ENCODE peak calls at places on chromosome 17, in ten cellular contexts. One of them, this sample, is unnamed.

GRCh38 chr17:17191346-17191792 is 14.8 kb downstream of the PLD6 start:
- DNase-seq in lower leg skin: no peak
- DNase-seq in cardiac muscle cell: peak; percentile 60
- DNase-seq in MM.1S: no peak
- DNase-seq in HFF-Myc: peak; percentile 42
- DNase-seq in dorsolateral prefrontal cortex: no peak
- DNase-seq in heart right ventricle: peak; percentile 62
- DNase-seq in Peyer's patch: no peak
- DNase-seq in heart left ventricle: peak; percentile 49
- DNase-seq in GM12865: no peak
- DNase-seq in this sample: peak; percentile 44

GRCh38 chr17:37770631-37771518 is 26.0 kb upstream of the HNF1B start:
- DNase-seq in heart right ventricle: peak; percentile 10
- DNase-seq in MM.1S: peak; percentile 37
- DNase-seq in Peyer's patch: no peak
- DNase-seq in lower leg skin: no peak
- DNase-seq in HFF-Myc: no peak
- DNase-seq in heart left ventricle: peak; percentile 35
- DNase-seq in cardiac muscle cell: peak; percentile 69
- DNase-seq in dorsolateral prefrontal cortex: no peak
- DNase-seq in GM12865: peak; percentile 54
- DNase-seq in this sample: no peak

GRCh38 chr17:33580215-33580614 is 287.1 kb upstream of the ASIC2 start:
- DNase-seq in heart right ventricle: no peak
- DNase-seq in dorsolateral prefrontal cortex: no peak
- DNase-seq in cardiac muscle cell: no peak
- DNase-seq in Peyer's patch: no peak
- DNase-seq in lower leg skin: no peak
- DNase-seq in MM.1S: peak; percentile 19
- DNase-seq in HFF-Myc: no peak
- DNase-seq in GM12865: peak; percentile 42
- DNase-seq in heart left ventricle: no peak
- DNase-seq in this sample: no peak

GRCh38 chr17:19533718-19534561 is at the start of gene SLC47A1:
- DNase-seq in heart left ventricle: peak; percentile 54
- DNase-seq in MM.1S: peak; percentile 50
- DNase-seq in lower leg skin: no peak
- DNase-seq in GM12865: peak; percentile 10
- DNase-seq in cardiac muscle cell: peak; percentile 27
- DNase-seq in heart right ventricle: no peak
- DNase-seq in dorsolateral prefrontal cortex: peak; percentile 51
- DNase-seq in HFF-Myc: no peak
- DNase-seq in Peyer's patch: no peak
- DNase-seq in this sample: no peak

GRCh38 chr17:32120086-32120485 is 22.2 kb upstream of the RHOT1 start:
- DNase-seq in heart right ventricle: no peak
- DNase-seq in Peyer's patch: no peak
- DNase-seq in dorsolateral prefrontal cortex: no peak
- DNase-seq in cardiac muscle cell: no peak
- DNase-seq in MM.1S: no peak
- DNase-seq in heart left ventricle: no peak
- DNase-seq in lower leg skin: no peak
- DNase-seq in GM12865: no peak
- DNase-seq in HFF-Myc: no peak
- DNase-seq in this sample: no peak

GRCh38 chr17:57477483-57478357 is 221.4 kb downstream of the MSI2 start:
- DNase-seq in Peyer's patch: no peak
- DNase-seq in MM.1S: no peak
- DNase-seq in lower leg skin: no peak
- DNase-seq in dorsolateral prefrontal cortex: no peak
- DNase-seq in cardiac muscle cell: no peak
- DNase-seq in GM12865: no peak
- DNase-seq in HFF-Myc: no peak
- DNase-seq in heart left ventricle: no peak
- DNase-seq in heart right ventricle: no peak
- DNase-seq in this sample: no peak

GRCh38 chr17:12990041-12990808 is 27.6 kb downstream of the ELAC2 start:
- DNase-seq in dorsolateral prefrontal cortex: no peak
- DNase-seq in Peyer's patch: no peak
- DNase-seq in GM12865: no peak
- DNase-seq in HFF-Myc: no peak
- DNase-seq in heart left ventricle: peak; percentile 77
- DNase-seq in MM.1S: no peak
- DNase-seq in lower leg skin: peak; percentile 27
- DNase-seq in heart right ventricle: peak; percentile 72
- DNase-seq in cardiac muscle cell: no peak
- DNase-seq in this sample: no peak

GRCh38 chr17:66416207-66416940 is 114.0 kb downstream of the PRKCA start:
- DNase-seq in cardiac muscle cell: no peak
- DNase-seq in dorsolateral prefrontal cortex: no peak
- DNase-seq in heart right ventricle: no peak
- DNase-seq in MM.1S: no peak
- DNase-seq in lower leg skin: no peak
- DNase-seq in HFF-Myc: no peak
- DNase-seq in Peyer's patch: no peak
- DNase-seq in GM12865: no peak
- DNase-seq in heart left ventricle: no peak
- DNase-seq in this sample: no peak

GRCh38 chr17:73397856-73398540 is 86.2 kb upstream of the CDC42EP4 start:
- DNase-seq in HFF-Myc: no peak
- DNase-seq in cardiac muscle cell: no peak
- DNase-seq in lower leg skin: no peak
- DNase-seq in heart left ventricle: no peak
- DNase-seq in heart right ventricle: no peak
- DNase-seq in GM12865: no peak
- DNase-seq in MM.1S: no peak
- DNase-seq in dorsolateral prefrontal cortex: no peak
- DNase-seq in Peyer's patch: no peak
- DNase-seq in this sample: no peak

GRCh38 chr17:47305302-47305923 is 18.3 kb upstream of the EFCAB13 start:
- DNase-seq in GM12865: no peak
- DNase-seq in heart left ventricle: no peak
- DNase-seq in HFF-Myc: peak; percentile 87
- DNase-seq in lower leg skin: no peak
- DNase-seq in heart right ventricle: no peak
- DNase-seq in dorsolateral prefrontal cortex: no peak
- DNase-seq in Peyer's patch: no peak
- DNase-seq in cardiac muscle cell: peak; percentile 95
- DNase-seq in MM.1S: no peak
- DNase-seq in this sample: peak; percentile 85

GRCh38 chr17:2828396-2829038 is 32.3 kb downstream of the RAP1GAP2 start:
- DNase-seq in GM12865: peak; percentile 72
- DNase-seq in MM.1S: peak; percentile 70
- DNase-seq in cardiac muscle cell: peak; percentile 52
- DNase-seq in HFF-Myc: peak; percentile 15
- DNase-seq in heart left ventricle: peak; percentile 78
- DNase-seq in Peyer's patch: peak; percentile 78
- DNase-seq in lower leg skin: peak; percentile 33
- DNase-seq in heart right ventricle: peak; percentile 70
- DNase-seq in dorsolateral prefrontal cortex: peak; percentile 63
- DNase-seq in this sample: no peak

GRCh38 chr17:64741924-64742670 is 80.0 kb upstream of the SMURF2 start:
- DNase-seq in heart left ventricle: peak; percentile 59
- DNase-seq in GM12865: no peak
- DNase-seq in MM.1S: no peak
- DNase-seq in cardiac muscle cell: peak; percentile 66
- DNase-seq in HFF-Myc: peak; percentile 97
- DNase-seq in dorsolateral prefrontal cortex: no peak
- DNase-seq in lower leg skin: peak; percentile 86
- DNase-seq in Peyer's patch: no peak
- DNase-seq in heart right ventricle: peak; percentile 56
- DNase-seq in this sample: no peak

GRCh38 chr17:992933-993332 is 4.0 kb upstream of the TIMM22 start:
- DNase-seq in Peyer's patch: no peak
- DNase-seq in MM.1S: no peak
- DNase-seq in dorsolateral prefrontal cortex: no peak
- DNase-seq in lower leg skin: no peak
- DNase-seq in HFF-Myc: no peak
- DNase-seq in heart left ventricle: no peak
- DNase-seq in cardiac muscle cell: no peak
- DNase-seq in heart right ventricle: no peak
- DNase-seq in GM12865: no peak
- DNase-seq in this sample: no peak

GRCh38 chr17:50479522-50480141 is 972 bp downstream of the RSAD1 start:
- DNase-seq in HFF-Myc: peak; percentile 53
- DNase-seq in cardiac muscle cell: peak; percentile 86
- DNase-seq in MM.1S: peak; percentile 86
- DNase-seq in Peyer's patch: peak; percentile 79
- DNase-seq in lower leg skin: peak; percentile 73
- DNase-seq in GM12865: peak; percentile 91
- DNase-seq in heart right ventricle: peak; percentile 71
- DNase-seq in heart left ventricle: peak; percentile 68
- DNase-seq in dorsolateral prefrontal cortex: peak; percentile 56
- DNase-seq in this sample: peak; percentile 21

GRCh38 chr17:79183221-79184158 is 108.9 kb downstream of the ENGASE start:
- DNase-seq in GM12865: no peak
- DNase-seq in heart left ventricle: no peak
- DNase-seq in MM.1S: no peak
- DNase-seq in lower leg skin: no peak
- DNase-seq in dorsolateral prefrontal cortex: no peak
- DNase-seq in heart right ventricle: no peak
- DNase-seq in Peyer's patch: no peak
- DNase-seq in cardiac muscle cell: peak; percentile 25
- DNase-seq in HFF-Myc: no peak
- DNase-seq in this sample: no peak

GRCh38 chr17:7929158-7930029 is at the start of gene KCNAB3:
- DNase-seq in lower leg skin: no peak
- DNase-seq in Peyer's patch: peak; percentile 52
- DNase-seq in dorsolateral prefrontal cortex: peak; percentile 84
- DNase-seq in heart left ventricle: peak; percentile 45
- DNase-seq in HFF-Myc: peak; percentile 39
- DNase-seq in GM12865: peak; percentile 84
- DNase-seq in heart right ventricle: no peak
- DNase-seq in MM.1S: no peak
- DNase-seq in cardiac muscle cell: peak; percentile 87
- DNase-seq in this sample: no peak
- H3K4me3 ChIP-seq in lower leg skin: no peak within 1 kb of the TSS
- H3K4me3 ChIP-seq in Peyer's patch: no peak within 1 kb of the TSS
- H3K4me3 ChIP-seq in dorsolateral prefrontal cortex: peak within 1 kb of the TSS; percentile 43
- H3K4me3 ChIP-seq in heart left ventricle: peak within 1 kb of the TSS; percentile 87
- H3K4me3 ChIP-seq in HFF-Myc: peak within 1 kb of the TSS; percentile 50
- H3K4me3 ChIP-seq in GM12865: no peak within 1 kb of the TSS
- H3K4me3 ChIP-seq in heart right ventricle: peak within 1 kb of the TSS; percentile 8
- H3K4me3 ChIP-seq in MM.1S: no peak within 1 kb of the TSS
- H3K4me3 ChIP-seq in cardiac muscle cell: peak within 1 kb of the TSS; percentile 48
- H3K4me3 ChIP-seq in this sample: peak within 1 kb of the TSS; percentile 62

DNA sequence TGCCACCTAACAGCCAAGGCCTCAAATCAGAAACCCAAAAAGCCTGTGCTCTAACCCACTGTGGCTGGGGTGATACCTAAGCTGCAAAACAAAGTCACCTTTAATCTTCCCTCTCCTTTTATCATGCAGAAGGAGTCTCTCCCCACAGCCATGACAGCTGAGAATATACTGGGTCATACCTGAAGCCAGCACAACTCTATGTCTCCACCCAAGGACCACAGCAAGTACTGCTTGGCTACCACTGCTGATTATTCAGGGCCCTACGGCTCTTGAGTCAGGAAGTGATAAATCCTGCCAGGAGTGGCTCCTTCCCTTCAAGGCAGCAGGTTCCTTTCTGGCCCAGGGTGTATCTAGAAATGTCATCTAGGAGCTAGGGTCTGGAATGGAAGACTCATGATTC is 151.5 kb upstream of the TOM1L1 start:
- DNase-seq in heart left ventricle: no peak
- DNase-seq in dorsolateral prefrontal cortex: no peak
- DNase-seq in HFF-Myc: no peak
- DNase-seq in lower leg skin: no peak
- DNase-seq in heart right ventricle: no peak
- DNase-seq in GM12865: no peak
- DNase-seq in MM.1S: no peak
- DNase-seq in cardiac muscle cell: no peak
- DNase-seq in Peyer's patch: no peak
- DNase-seq in this sample: no peak
- TF ChIP-seq CTCF in heart left ventricle: no peak
- TF ChIP-seq CTCF in dorsolateral prefrontal cortex: no peak
- TF ChIP-seq CTCF in HFF-Myc: no peak
- TF ChIP-seq CTCF in lower leg skin: no peak
- TF ChIP-seq CTCF in heart right ventricle: no peak
- TF ChIP-seq CTCF in GM12865: no peak
- TF ChIP-seq CTCF in MM.1S: no peak
- TF ChIP-seq CTCF in cardiac muscle cell: no peak
- TF ChIP-seq CTCF in Peyer's patch: no peak
- TF ChIP-seq CTCF in this sample: no peak

GRCh38 chr17:39740357-39741111 is 2.8 kb downstream of the GRB7 start:
- DNase-seq in heart left ventricle: no peak
- DNase-seq in MM.1S: no peak
- DNase-seq in Peyer's patch: no peak
- DNase-seq in lower leg skin: peak; percentile 66
- DNase-seq in dorsolateral prefrontal cortex: no peak
- DNase-seq in heart right ventricle: no peak
- DNase-seq in HFF-Myc: no peak
- DNase-seq in cardiac muscle cell: peak; percentile 63
- DNase-seq in GM12865: no peak
- DNase-seq in this sample: no peak
- H3K4me3 ChIP-seq in heart left ventricle: no peak overlapping the region
- H3K4me3 ChIP-seq in MM.1S: no peak overlapping the region
- H3K4me3 ChIP-seq in Peyer's patch: no peak overlapping the region
- H3K4me3 ChIP-seq in lower leg skin: no peak overlapping the region
- H3K4me3 ChIP-seq in dorsolateral prefrontal cortex: no peak overlapping the region
- H3K4me3 ChIP-seq in heart right ventricle: no peak overlapping the region
- H3K4me3 ChIP-seq in HFF-Myc: no peak overlapping the region
- H3K4me3 ChIP-seq in cardiac muscle cell: no peak overlapping the region
- H3K4me3 ChIP-seq in GM12865: no peak overlapping the region
- H3K4me3 ChIP-seq in this sample: no peak overlapping the region

GRCh38 chr17:68431661-68432071 is 25.6 kb downstream of the WIPI1 start:
- DNase-seq in lower leg skin: no peak
- DNase-seq in MM.1S: no peak
- DNase-seq in heart left ventricle: no peak
- DNase-seq in Peyer's patch: peak; percentile 33
- DNase-seq in GM12865: peak; percentile 62
- DNase-seq in HFF-Myc: peak; percentile 6
- DNase-seq in cardiac muscle cell: peak; percentile 52
- DNase-seq in heart right ventricle: no peak
- DNase-seq in dorsolateral prefrontal cortex: no peak
- DNase-seq in this sample: no peak
- TF ChIP-seq CTCF in lower leg skin: no peak
- TF ChIP-seq CTCF in MM.1S: no peak
- TF ChIP-seq CTCF in heart left ventricle: peak; percentile 12
- TF ChIP-seq CTCF in Peyer's patch: no peak
- TF ChIP-seq CTCF in GM12865: peak; percentile 32
- TF ChIP-seq CTCF in HFF-Myc: peak; percentile 28
- TF ChIP-seq CTCF in cardiac muscle cell: peak; percentile 27
- TF ChIP-seq CTCF in heart right ventricle: peak; percentile 31
- TF ChIP-seq CTCF in dorsolateral prefrontal cortex: peak; percentile 26
- TF ChIP-seq CTCF in this sample: peak; percentile 46

DNA sequence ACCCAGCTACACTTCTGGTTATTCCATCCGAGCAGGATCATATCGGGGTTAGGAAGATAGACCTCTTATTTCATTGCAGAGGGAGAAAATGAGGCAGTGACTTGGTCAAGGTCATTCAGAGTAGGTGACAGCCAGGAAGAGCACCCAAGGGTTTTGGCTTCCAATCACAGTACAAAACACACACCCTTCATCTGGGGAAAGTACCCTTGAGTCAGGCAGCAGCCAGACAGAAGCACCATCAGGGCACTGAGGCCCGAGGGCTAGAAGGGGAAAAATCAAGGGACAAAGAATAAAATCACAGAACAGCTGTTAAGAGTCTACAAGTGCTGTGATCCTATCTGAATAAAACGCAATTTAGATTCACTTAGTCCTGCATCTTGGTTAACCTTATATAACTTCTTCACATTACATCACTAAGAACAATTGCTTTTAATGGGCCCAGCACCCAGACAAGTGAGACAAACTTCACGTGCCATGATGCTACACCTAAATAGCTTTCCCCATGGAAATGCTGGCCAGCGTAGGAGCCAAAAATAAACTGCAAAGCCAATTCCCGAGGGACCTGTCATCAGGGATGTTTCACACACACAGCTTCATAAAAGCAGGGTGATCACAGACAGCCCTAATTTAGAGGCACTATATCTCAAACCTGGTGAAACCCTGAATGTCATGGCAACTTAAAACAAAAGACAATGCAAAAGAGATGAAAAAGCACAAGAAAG is 4.9 kb downstream of the UBE2O start:
- DNase-seq in heart right ventricle: peak; percentile 61
- DNase-seq in lower leg skin: no peak
- DNase-seq in HFF-Myc: no peak
- DNase-seq in GM12865: peak; percentile 42
- DNase-seq in heart left ventricle: peak; percentile 52
- DNase-seq in dorsolateral prefrontal cortex: no peak
- DNase-seq in Peyer's patch: no peak
- DNase-seq in cardiac muscle cell: no peak
- DNase-seq in MM.1S: no peak
- DNase-seq in this sample: no peak
- H3K4me3 ChIP-seq in heart right ventricle: no peak overlapping the region
- H3K4me3 ChIP-seq in lower leg skin: no peak overlapping the region
- H3K4me3 ChIP-seq in HFF-Myc: no peak overlapping the region
- H3K4me3 ChIP-seq in GM12865: no peak overlapping the region
- H3K4me3 ChIP-seq in heart left ventricle: peak overlapping the region; percentile 13
- H3K4me3 ChIP-seq in dorsolateral prefrontal cortex: no peak overlapping the region
- H3K4me3 ChIP-seq in Peyer's patch: no peak overlapping the region
- H3K4me3 ChIP-seq in cardiac muscle cell: no peak overlapping the region
- H3K4me3 ChIP-seq in MM.1S: no peak overlapping the region
- H3K4me3 ChIP-seq in this sample: no peak overlapping the region

This sample was measured in AG04449.